ENCODE peak calls at places on chromosomes 12 and 14, in eight cellular contexts. D, L, U, Z, H, R, X and N are unnamed samples.

GRCh38 chr14:34629344-34629656 is 648 bp downstream of the SNX6 start:
- DNase-seq in R (peak), U (no peak), H (no peak), D (no peak), L (no peak), X (no peak), Z (no peak), N (no peak)

GRCh38 chr14:36313898-36314297 is 6.5 kb downstream of the MBIP start:
- DNase-seq in U (no peak), D (no peak), X (no peak), Z (no peak), R (no peak), L (no peak), H (no peak), N (no peak)

GRCh38 chr12:69154585-69155363 is 84.6 kb upstream of the CPSF6 start:
- DNase-seq in D (peak), Z (peak), H (peak), L (peak), X (no peak), U (peak), R (peak), N (peak)

GRCh38 chr12:67655829-67656614 is 7.5 kb downstream of the DYRK2 start:
- DNase-seq in Z (no peak), L (no peak), X (no peak), D (no peak), R (no peak), H (no peak), U (no peak), N (no peak)

GRCh38 chr12:94704452-94704871 is 54.1 kb upstream of the TMCC3 start:
- DNase-seq in H (no peak), D (peak), U (no peak), X (no peak), L (peak), Z (no peak), R (no peak), N (no peak)

GRCh38 chr12:124992874-124993567 is 424 bp upstream of the BRI3BP start:
- DNase-seq in R (peak), U (peak), H (peak), X (no peak), D (peak), Z (peak), L (peak), N (no peak)

GRCh38 chr12:80129895-80130535 is 30.7 kb downstream of the OTOGL start:
- DNase-seq in L (no peak), D (peak), R (no peak), X (no peak), U (no peak), Z (no peak), H (no peak), N (no peak)

GRCh38 chr12:130873825-130874224 is 2.0 kb downstream of the RAN start:
- DNase-seq in H (no peak), Z (no peak), L (no peak), R (no peak), X (no peak), U (no peak), D (no peak), N (no peak)

GRCh38 chr12:14833952-14834351 is 9.4 kb downstream of the ART4 start:
- DNase-seq in R (no peak), D (peak), X (no peak), Z (no peak), H (no peak), L (no peak), U (no peak), N (no peak)

GRCh38 chr12:19778111-19778688 is 338.9 kb downstream of the AEBP2 start:
- DNase-seq in X (no peak), U (no peak), Z (no peak), L (no peak), H (no peak), R (no peak), D (peak), N (no peak)

GRCh38 chr12:12890815-12891645 is at the start of gene GPRC5A:
- DNase-seq in X (peak), Z (peak), L (peak), D (peak), H (no peak), R (peak), U (peak), N (peak)

GRCh38 chr14:104787736-104788532 is 7.6 kb downstream of the AKT1 start:
- DNase-seq in L (no peak), R (no peak), Z (no peak), H (no peak), D (no peak), U (no peak), X (no peak), N (no peak)

GRCh38 chr12:72274926-72275325 is 2.8 kb downstream of the TRHDE start:
- DNase-seq in D (no peak), R (no peak), L (no peak), U (no peak), X (no peak), Z (no peak), H (no peak), N (no peak)

GRCh38 chr14:31921251-31921650 is 155.9 kb upstream of the ARHGAP5 start:
- DNase-seq in L (no peak), X (no peak), D (peak), H (no peak), U (no peak), Z (no peak), R (no peak), N (no peak)

GRCh38 chr14:55274760-55275159 is 3.5 kb downstream of the FBXO34 start:
- DNase-seq in L (no peak), D (peak), H (no peak), X (no peak), U (no peak), Z (no peak), R (no peak), N (no peak)

GRCh38 chr12:26128180-26128579 is 3.3 kb upstream of the BHLHE41 start:
- DNase-seq in L (no peak), X (no peak), Z (no peak), R (no peak), D (no peak), H (no peak), U (no peak), N (no peak)

GRCh38 chr12:113961921-113962710 is 4.0 kb downstream of the RBM19 start:
- DNase-seq in D (peak), U (no peak), X (no peak), H (peak), L (no peak), R (no peak), Z (peak), N (no peak)

GRCh38 chr12:76270657-76271358 is 77.4 kb downstream of the BBS10 start:
- DNase-seq in D (peak), U (no peak), H (no peak), L (no peak), R (no peak), Z (no peak), X (no peak), N (no peak)

GRCh38 chr12:68303850-68304249 is 28.3 kb downstream of the MDM1 start:
- DNase-seq in Z (no peak), L (no peak), D (no peak), X (no peak), R (no peak), U (no peak), H (no peak), N (no peak)

GRCh38 chr14:101552786-101553231 is 8.5 kb upstream of the DIO3 start:
- DNase-seq in U (no peak), Z (no peak), H (no peak), R (no peak), L (no peak), D (no peak), X (peak), N (no peak)

GRCh38 chr12:46921048-46921753 is 95.4 kb upstream of the SLC38A4 start:
- DNase-seq in Z (no peak), D (peak), L (no peak), H (no peak), U (no peak), R (no peak), X (no peak), N (no peak)

GRCh38 chr12:14471497-14471896 is 96.2 kb downstream of the PLBD1 start:
- DNase-seq in R (no peak), X (no peak), U (no peak), L (no peak), H (no peak), Z (no peak), D (no peak), N (no peak)

GRCh38 chr12:119432935-119433334 is 98.4 kb downstream of the CCDC60 start:
- DNase-seq in D (no peak), U (no peak), R (no peak), X (no peak), H (no peak), Z (no peak), L (peak), N (no peak)

GRCh38 chr12:106903241-106903950 is 52.3 kb upstream of the TMEM263 start:
- DNase-seq in D (peak), R (peak), U (peak), X (no peak), Z (peak), L (peak), H (no peak), N (peak)

GRCh38 chr14:74905595-74906142 is 17.4 kb downstream of the RPS6KL1 start:
- DNase-seq in R (peak), U (peak), H (no peak), L (peak), X (no peak), Z (peak), D (peak), N (peak)

GRCh38 chr12:25677180-25677937 is 124.3 kb upstream of the LMNTD1 start:
- DNase-seq in H (no peak), U (no peak), Z (no peak), D (peak), R (no peak), L (no peak), X (no peak), N (no peak)

GRCh38 chr12:99647453-99647852 is at the start of gene GARIN6:
- DNase-seq in D (no peak), X (no peak), R (no peak), Z (no peak), H (no peak), U (no peak), L (no peak), N (no peak)

GRCh38 chr12:120241561-120242274 is 23.8 kb downstream of the PXN start:
- DNase-seq in R (no peak), L (no peak), Z (no peak), U (no peak), X (no peak), D (no peak), H (no peak), N (no peak)

GRCh38 chr14:81068384-81068783 is 113.0 kb downstream of the TSHR start:
- DNase-seq in D (no peak), U (no peak), H (no peak), X (no peak), L (no peak), Z (no peak), R (no peak), N (no peak)

GRCh38 chr14:81066672-81067071 is 111.3 kb downstream of the TSHR start:
- DNase-seq in D (peak), H (no peak), L (no peak), X (no peak), U (no peak), Z (no peak), R (no peak), N (no peak)

GRCh38 chr14:81067156-81067555 is 111.7 kb downstream of the TSHR start:
- DNase-seq in L (no peak), H (no peak), U (no peak), R (no peak), X (no peak), D (no peak), Z (no peak), N (no peak)

GRCh38 chr14:81062380-81062779 is 107.0 kb downstream of the TSHR start:
- DNase-seq in Z (no peak), L (no peak), R (no peak), X (no peak), D (no peak), U (no peak), H (no peak), N (no peak)

GRCh38 chr14:81062816-81063215 is 107.4 kb downstream of the TSHR start:
- DNase-seq in D (no peak), U (peak), Z (no peak), R (no peak), H (peak), L (no peak), X (no peak), N (no peak)
- TF ChIP-seq CTCF in D (no peak), U (no peak), Z (no peak), R (peak), H (peak), L (no peak), X (peak), N (no peak)

GRCh38 chr14:63730659-63731058 is 2.8 kb upstream of the SGPP1 start:
- DNase-seq in R (no peak), D (no peak), X (no peak), Z (no peak), U (no peak), L (no peak), H (no peak), N (no peak)

GRCh38 chr14:63726499-63726898 is 1.4 kb downstream of the SGPP1 start:
- DNase-seq in Z (no peak), L (no peak), D (no peak), X (no peak), H (no peak), U (no peak), R (no peak), N (no peak)

GRCh38 chr14:63725786-63726185 is 2.1 kb downstream of the SGPP1 start:
- DNase-seq in H (no peak), D (no peak), R (no peak), Z (no peak), U (no peak), L (no peak), X (no peak), N (no peak)

GRCh38 chr14:63727231-63727735 is 582 bp downstream of the SGPP1 start:
- DNase-seq in U (peak), X (no peak), L (peak), H (no peak), R (peak), Z (peak), D (peak), N (peak)

DNA sequence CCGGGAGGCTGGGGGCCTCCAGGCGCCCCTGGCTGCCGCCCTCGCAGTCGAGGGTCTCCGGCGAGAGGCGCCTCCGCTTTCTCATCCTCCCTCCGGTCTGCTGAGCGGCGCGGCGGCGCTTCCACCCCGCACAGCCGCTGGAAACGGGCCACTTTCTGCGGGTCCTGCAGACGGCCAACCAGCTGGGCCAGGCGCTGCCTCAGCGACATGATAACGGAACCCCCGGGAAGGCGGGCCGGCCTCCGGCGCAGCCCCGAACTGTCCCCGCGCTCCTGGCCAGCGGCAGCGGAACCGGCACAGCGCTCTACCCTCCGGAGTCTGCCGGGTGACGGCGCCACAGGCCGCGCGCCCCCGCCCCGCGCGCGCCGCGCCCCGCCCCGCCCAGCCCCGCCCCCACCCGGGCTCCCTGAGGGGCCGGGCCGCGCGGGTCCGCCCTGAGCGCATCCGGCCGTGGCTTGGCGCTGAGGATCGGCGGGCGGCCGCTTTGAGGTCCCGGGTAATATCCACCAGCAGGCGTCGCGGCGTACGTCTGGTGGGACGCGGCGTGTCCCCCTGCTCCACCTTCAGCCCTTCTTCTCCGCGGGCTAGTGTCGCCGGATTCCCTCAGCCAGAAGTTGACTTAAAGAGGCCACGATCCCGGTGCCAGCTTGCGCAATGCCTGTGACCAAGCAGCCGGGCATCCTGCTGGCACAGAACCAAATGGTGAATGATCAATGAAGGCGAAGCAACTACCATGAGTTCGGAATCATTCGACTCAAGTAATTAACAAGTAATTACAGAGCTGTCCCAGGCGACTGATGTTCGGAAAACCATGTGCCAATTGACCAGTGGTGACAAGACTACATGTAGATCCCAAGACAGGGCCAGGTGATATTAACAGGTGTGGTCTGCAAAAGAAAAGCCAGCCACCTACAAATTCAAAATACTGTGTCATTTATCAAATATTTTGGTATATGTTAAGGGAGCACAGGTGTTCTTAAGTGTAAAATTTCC is at the start of gene SGPP1:
- DNase-seq in D (peak), L (peak), Z (peak), X (no peak), R (peak), H (no peak), U (peak), N (peak)
- TF ChIP-seq CTCF in D (peak), L (no peak), Z (peak), X (peak), R (peak), H (peak), U (peak), N (no peak)

DNA sequence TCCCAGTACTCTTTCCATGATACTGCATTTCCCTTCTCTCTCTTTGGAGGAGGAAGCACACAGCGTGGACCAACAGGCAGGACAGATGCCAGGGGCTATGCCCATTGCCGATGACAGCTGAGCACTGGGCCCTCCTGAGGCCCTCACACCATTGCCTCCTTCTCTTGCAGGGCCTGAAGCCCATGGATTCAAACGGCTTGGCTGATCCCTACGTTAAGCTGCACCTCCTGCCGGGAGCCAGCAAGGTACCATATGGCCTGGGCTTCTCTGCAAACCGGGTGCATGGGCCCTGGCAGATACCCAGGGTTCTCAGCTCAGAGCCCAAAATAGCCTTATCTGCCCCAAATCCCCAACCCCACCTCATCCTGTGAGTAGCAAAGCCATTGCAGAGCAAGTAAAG is 25.2 kb upstream of the OAS1 start:
- DNase-seq in U (no peak), H (no peak), X (no peak), L (no peak), R (no peak), Z (no peak), D (no peak), N (no peak)
- TF ChIP-seq CTCF in U (no peak), H (no peak), X (no peak), L (no peak), R (no peak), Z (no peak), D (no peak), N (no peak)

GRCh38 chr12:98591209-98591608 is 2.3 kb upstream of the SLC25A3 start:
- DNase-seq in H (no peak), L (no peak), D (no peak), U (no peak), R (no peak), X (no peak), Z (no peak), N (no peak)
- TF ChIP-seq CTCF in H (no peak), L (no peak), D (no peak), U (no peak), R (no peak), X (no peak), Z (no peak), N (no peak)

GRCh38 chr12:132478845-132479244 is 11.1 kb upstream of the FBRSL1 start:
- DNase-seq in R (no peak), X (no peak), U (no peak), L (no peak), D (no peak), Z (no peak), H (no peak), N (no peak)
- TF ChIP-seq CTCF in R (no peak), X (peak), U (no peak), L (no peak), D (no peak), Z (no peak), H (no peak), N (no peak)

GRCh38 chr14:85131523-85131922 is 398.4 kb upstream of the FLRT2 start:
- DNase-seq in Z (no peak), H (no peak), D (no peak), X (no peak), L (peak), R (no peak), U (no peak), N (no peak)
- TF ChIP-seq CTCF in Z (no peak), H (no peak), D (no peak), X (peak), L (peak), R (peak), U (no peak), N (no peak)

GRCh38 chr12:1117371-1117770 is 126.3 kb downstream of the ERC1 start:
- DNase-seq in H (no peak), U (no peak), Z (no peak), L (no peak), R (no peak), D (peak), X (no peak), N (no peak)

GRCh38 chr12:1115471-1116242 is 124.6 kb downstream of the ERC1 start:
- DNase-seq in D (peak), H (no peak), R (no peak), U (no peak), L (no peak), Z (no peak), X (no peak), N (no peak)

GRCh38 chr12:1122803-1123202 is 131.8 kb downstream of the ERC1 start:
- DNase-seq in U (no peak), L (no peak), H (no peak), D (no peak), Z (no peak), R (no peak), X (no peak), N (no peak)

GRCh38 chr12:1117970-1118563 is 127.0 kb downstream of the ERC1 start:
- DNase-seq in D (peak), Z (peak), U (peak), X (no peak), H (no peak), R (peak), L (peak), N (peak)
- TF ChIP-seq CTCF in D (peak), Z (peak), U (peak), X (peak), H (peak), R (peak), L (peak), N (no peak)

GRCh38 chr12:81224626-81225025 is 146.7 kb downstream of the ACSS3 start:
- DNase-seq in X (no peak), Z (no peak), D (peak), L (no peak), U (no peak), R (no peak), H (no peak), N (no peak)
- TF ChIP-seq CTCF in X (no peak), Z (no peak), D (no peak), L (no peak), U (no peak), R (no peak), H (no peak), N (no peak)